ENCODE peak calls at places on chromosomes 3 and 15, in seven cellular contexts. U is MM.1S, Z is GM23248, C is PC-3, S is hepatocyte, Q is GM23338, N is HCT116. K is an unnamed sample.

GRCh38 chr15:84715442-84716035 is 400 bp downstream of the SEC11A start:
- DNase-seq in U (peak), Z (peak), C (peak), S (peak), Q (peak), N (no peak), K (peak)

GRCh38 chr15:78540955-78541743 is 905 bp downstream of the PSMA4 start:
- DNase-seq in U (no peak), Z (peak), C (peak), S (no peak), Q (no peak), N (no peak), K (no peak)

GRCh38 chr3:186700267-186700666 is 16.9 kb upstream of the KNG1 start:
- DNase-seq in U (no peak), Z (peak), C (peak), S (no peak), Q (no peak), N (no peak), K (no peak)

GRCh38 chr15:81050259-81050658 is 49.5 kb downstream of the TLNRD1 start:
- DNase-seq in U (no peak), Z (no peak), C (no peak), S (no peak), Q (no peak), N (no peak), K (no peak)

GRCh38 chr3:106765342-106765741 is 611.9 kb upstream of the CCDC54 start:
- DNase-seq in U (no peak), Z (peak), C (peak), S (no peak), Q (no peak), N (peak), K (no peak)

GRCh38 chr3:4656059-4656458 is 162.9 kb downstream of the ITPR1 start:
- DNase-seq in U (no peak), Z (peak), C (peak), S (peak), Q (peak), N (peak), K (peak)

GRCh38 chr3:142651711-142652110 is 55.5 kb downstream of the PLS1 start:
- DNase-seq in U (no peak), Z (no peak), C (no peak), S (no peak), Q (no peak), N (no peak), K (no peak)

GRCh38 chr3:164476631-164477030 is 601.7 kb downstream of the SI start:
- DNase-seq in U (no peak), Z (no peak), C (no peak), S (no peak), Q (no peak), N (no peak), K (no peak)

GRCh38 chr3:195443391-195443989 is 670 bp upstream of the ACAP2 start:
- DNase-seq in U (no peak), Z (peak), C (no peak), S (no peak), Q (no peak), N (no peak), K (peak)

GRCh38 chr3:151301787-151302186 is 14.8 kb downstream of the GPR87 start:
- DNase-seq in U (no peak), Z (peak), C (peak), S (no peak), Q (no peak), N (no peak), K (no peak)

GRCh38 chr3:53104762-53105161 is 25.5 kb downstream of the RFT1 start:
- DNase-seq in U (no peak), Z (no peak), C (no peak), S (no peak), Q (no peak), N (no peak), K (no peak)

GRCh38 chr15:74541494-74542191 is 623 bp downstream of the ARID3B start:
- DNase-seq in U (peak), Z (peak), C (peak), S (peak), Q (peak), N (no peak), K (peak)

GRCh38 chr3:55668359-55668758 is 181.3 kb upstream of the WNT5A start:
- DNase-seq in U (no peak), Z (no peak), C (no peak), S (no peak), Q (no peak), N (no peak), K (no peak)

GRCh38 chr3:181176610-181177009 is 187.1 kb upstream of the DNAJC19 start:
- DNase-seq in U (peak), Z (peak), C (peak), S (peak), Q (peak), N (peak), K (peak)

GRCh38 chr3:190605385-190605784 is 91.5 kb downstream of the IL1RAP start:
- DNase-seq in U (no peak), Z (no peak), C (no peak), S (no peak), Q (no peak), N (no peak), K (no peak)

GRCh38 chr3:40086890-40087884 is 222.3 kb upstream of the EIF1B start:
- DNase-seq in U (no peak), Z (peak), C (peak), S (peak), Q (no peak), N (no peak), K (no peak)

GRCh38 chr3:47554335-47554734 is 24.3 kb downstream of the CSPG5 start:
- DNase-seq in U (no peak), Z (no peak), C (no peak), S (no peak), Q (peak), N (no peak), K (no peak)

GRCh38 chr3:51675201-51675611 is 4.2 kb downstream of the TEX264 start:
- DNase-seq in U (no peak), Z (peak), C (peak), S (no peak), Q (no peak), N (no peak), K (no peak)

GRCh38 chr3:65632409-65632808 is 406.3 kb downstream of the MAGI1 start:
- DNase-seq in U (no peak), Z (no peak), C (no peak), S (no peak), Q (no peak), N (no peak), K (no peak)

GRCh38 chr3:189646902-189647542 is 15.8 kb downstream of the TP63 start:
- DNase-seq in U (no peak), Z (no peak), C (no peak), S (no peak), Q (no peak), N (no peak), K (no peak)

GRCh38 chr3:130906374-130906995 is 12.6 kb downstream of the ATP2C1 start:
- DNase-seq in U (no peak), Z (peak), C (peak), S (no peak), Q (no peak), N (no peak), K (no peak)

GRCh38 chr3:197354195-197355059 is 56.0 kb upstream of the DLG1 start:
- DNase-seq in U (no peak), Z (peak), C (no peak), S (peak), Q (no peak), N (no peak), K (peak)

GRCh38 chr3:141279074-141279945 is 47.7 kb downstream of the PXYLP1 start:
- DNase-seq in U (peak), Z (peak), C (peak), S (no peak), Q (peak), N (no peak), K (peak)

GRCh38 chr15:57562220-57562769 is 29.4 kb upstream of the MYZAP start:
- DNase-seq in U (no peak), Z (no peak), C (no peak), S (no peak), Q (no peak), N (no peak), K (no peak)

GRCh38 chr3:146280859-146281258 is 30.0 kb upstream of the PLSCR4 start:
- DNase-seq in U (no peak), Z (peak), C (no peak), S (peak), Q (no peak), N (no peak), K (no peak)

GRCh38 chr3:182971637-182972036 is 8.7 kb downstream of the DCUN1D1 start:
- DNase-seq in U (peak), Z (no peak), C (no peak), S (no peak), Q (no peak), N (no peak), K (no peak)

GRCh38 chr3:15666277-15666676 is 64.7 kb downstream of the BTD start:
- DNase-seq in U (no peak), Z (no peak), C (no peak), S (no peak), Q (no peak), N (no peak), K (no peak)
- TF ChIP-seq EZH2phosphoT487 in U (no peak), Z (no peak), C (no peak), S (no peak), Q (no peak), N (no peak), K (no peak)

GRCh38 chr3:123449986-123450474 is 1.1 kb upstream of the ADCY5 start:
- DNase-seq in U (no peak), Z (peak), C (no peak), S (peak), Q (peak), N (no peak), K (peak)

GRCh38 chr3:123451186-123451585 is 2.3 kb upstream of the ADCY5 start:
- DNase-seq in U (no peak), Z (no peak), C (no peak), S (no peak), Q (no peak), N (no peak), K (no peak)

GRCh38 chr3:123448503-123449091 is at the start of gene ADCY5:
- DNase-seq in U (no peak), Z (peak), C (no peak), S (peak), Q (peak), N (no peak), K (peak)

GRCh38 chr3:123447749-123448502 is 964 bp downstream of the ADCY5 start:
- DNase-seq in U (no peak), Z (peak), C (no peak), S (peak), Q (peak), N (no peak), K (peak)

DNA sequence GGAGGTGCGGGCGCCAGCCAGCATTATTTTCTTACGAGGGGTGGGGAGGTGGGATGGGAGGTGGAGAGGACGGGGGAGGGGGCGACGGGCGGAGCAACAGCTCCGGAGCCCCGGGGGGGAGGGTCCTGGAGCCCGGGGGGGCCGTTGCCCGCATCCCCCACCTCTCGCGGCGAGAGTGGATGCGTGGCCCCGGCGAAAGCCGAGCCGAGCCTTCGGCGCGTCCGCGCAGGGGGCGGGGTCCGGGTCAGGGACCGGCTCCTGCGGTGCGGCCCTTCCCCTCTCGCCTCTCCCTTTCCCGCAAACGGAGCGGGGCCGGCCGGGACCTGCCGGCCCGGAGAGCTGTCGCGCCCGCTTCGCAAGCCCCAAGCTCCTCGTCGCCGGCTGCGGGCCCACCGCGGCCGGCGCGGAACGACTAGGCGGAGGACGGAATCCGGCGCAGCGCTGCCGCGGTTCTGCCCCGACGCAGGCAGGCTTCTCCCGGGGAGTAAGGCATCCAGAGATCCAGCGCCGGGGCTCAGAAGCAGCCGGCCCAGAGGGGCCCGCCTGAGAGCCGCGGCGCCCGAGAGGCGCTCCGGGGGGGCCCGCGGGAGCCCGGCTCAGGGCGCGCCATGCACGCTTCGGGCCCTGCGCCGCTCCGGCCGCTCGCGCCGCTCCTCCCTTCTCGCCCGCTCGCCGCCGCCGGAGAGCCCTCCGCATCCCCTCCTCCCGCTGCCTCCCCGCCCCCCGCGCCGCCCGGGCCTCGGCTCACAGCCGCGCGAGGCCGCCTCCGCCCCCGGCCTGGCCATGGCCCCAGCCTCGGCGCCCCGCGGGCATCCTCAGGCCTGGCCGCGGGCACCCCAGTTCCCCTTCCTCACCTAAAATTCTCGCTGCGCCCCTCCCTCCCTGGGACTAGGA is 449 bp upstream of the ADCY5 start:
- DNase-seq in U (peak), Z (peak), C (no peak), S (peak), Q (peak), N (no peak), K (peak)
- TF ChIP-seq EZH2 in U (no peak), Z (no peak), C (peak), S (no peak), Q (no peak), N (no peak), K (peak)

DNA sequence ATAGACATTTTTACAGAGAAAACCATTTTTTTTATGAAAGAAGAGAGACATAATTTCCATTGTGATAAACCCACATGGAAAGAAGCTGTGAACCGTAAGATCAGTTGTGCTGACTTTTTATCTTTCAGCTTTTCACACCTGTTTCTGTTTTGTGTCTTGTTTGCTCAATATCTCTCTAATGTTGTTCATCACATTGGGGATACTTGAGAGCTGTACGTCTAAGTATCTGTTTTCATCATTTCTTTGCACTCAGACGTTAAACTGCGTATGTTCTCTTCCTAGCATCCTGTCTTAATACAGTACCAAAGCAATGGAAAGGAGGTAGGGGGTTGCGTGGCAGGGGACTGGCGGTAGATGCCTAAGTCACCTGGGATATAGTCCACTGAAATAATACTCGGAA is 449.0 kb downstream of the NAALADL2 start:
- DNase-seq in U (no peak), Z (no peak), C (no peak), S (no peak), Q (no peak), N (no peak), K (no peak)
- TF ChIP-seq EZH2phosphoT487 in U (no peak), Z (no peak), C (no peak), S (no peak), Q (no peak), N (no peak), K (no peak)

GRCh38 chr15:59379524-59379923 is 6.9 kb upstream of the MYO1E start:
- DNase-seq in U (no peak), Z (no peak), C (no peak), S (no peak), Q (no peak), N (no peak), K (no peak)

GRCh38 chr15:59380902-59381610 is 8.4 kb upstream of the MYO1E start:
- DNase-seq in U (no peak), Z (no peak), C (no peak), S (peak), Q (no peak), N (peak), K (peak)

GRCh38 chr15:59378855-59379254 is 6.2 kb upstream of the MYO1E start:
- DNase-seq in U (no peak), Z (no peak), C (no peak), S (no peak), Q (no peak), N (no peak), K (no peak)

GRCh38 chr15:59388670-59389069 is 16.0 kb upstream of the MYO1E start:
- DNase-seq in U (no peak), Z (peak), C (peak), S (no peak), Q (no peak), N (no peak), K (no peak)

GRCh38 chr15:59384507-59384906 is 11.8 kb upstream of the MYO1E start:
- DNase-seq in U (no peak), Z (no peak), C (no peak), S (no peak), Q (no peak), N (no peak), K (no peak)
- TF ChIP-seq EZH2 in U (no peak), Z (no peak), C (no peak), S (no peak), Q (no peak), N (no peak), K (no peak)

GRCh38 chr3:172257638-172258400 is 190.4 kb downstream of the GHSR start:
- DNase-seq in U (no peak), Z (no peak), C (no peak), S (no peak), Q (no peak), N (no peak), K (no peak)
- TF ChIP-seq EZH2phosphoT487 in U (no peak), Z (no peak), C (no peak), S (no peak), Q (no peak), N (no peak), K (no peak)

DNA sequence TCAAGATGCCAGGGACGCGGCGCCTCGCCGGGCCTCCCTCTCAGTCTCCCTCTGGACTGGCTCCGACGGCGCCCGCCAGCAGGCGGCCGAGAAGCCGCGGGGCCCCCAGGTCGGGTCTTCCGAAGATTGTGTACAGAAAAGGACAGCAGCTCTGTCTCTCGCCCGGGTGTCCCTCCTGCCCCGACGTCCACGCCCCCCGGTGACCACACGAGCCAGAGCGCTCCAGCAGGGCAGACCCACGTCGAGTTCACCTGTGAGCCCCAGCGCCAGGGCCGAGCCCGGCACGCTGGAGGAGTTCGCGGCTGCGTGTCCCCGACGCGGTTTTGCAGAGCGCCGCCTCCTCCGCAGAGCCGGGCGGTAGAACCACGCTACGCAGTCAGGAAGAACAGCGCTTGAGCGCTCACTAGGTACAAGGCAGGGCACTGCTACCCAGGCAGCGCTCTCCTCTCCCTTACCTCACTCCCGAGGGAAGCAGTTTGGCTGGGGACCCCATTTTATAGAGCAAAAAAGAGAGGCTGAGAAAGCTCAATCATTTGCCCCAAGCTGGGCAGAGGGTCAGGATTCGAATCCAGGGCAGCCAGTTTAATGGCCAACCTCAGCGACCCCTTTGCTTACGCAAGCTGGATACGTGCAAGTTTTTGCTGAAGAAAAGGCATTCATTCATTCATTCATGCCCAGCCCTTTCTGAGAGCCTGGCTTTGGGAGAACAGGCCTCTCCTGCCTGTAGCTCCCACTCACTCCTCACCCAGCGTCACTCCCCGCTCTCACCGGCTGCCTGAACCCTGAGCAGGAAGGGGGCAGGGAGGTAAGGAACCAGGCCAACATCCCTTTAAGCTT is 3.0 kb upstream of the TLE3 start:
- DNase-seq in U (peak), Z (peak), C (peak), S (peak), Q (peak), N (peak), K (peak)
- TF ChIP-seq EZH2 in U (no peak), Z (no peak), C (no peak), S (no peak), Q (no peak), N (no peak), K (peak)

GRCh38 chr15:40238481-40238926 is 359 bp upstream of the PAK6 start:
- DNase-seq in U (no peak), Z (no peak), C (no peak), S (no peak), Q (peak), N (no peak), K (no peak)

GRCh38 chr15:40235201-40235890 is 3.5 kb upstream of the PAK6 start:
- DNase-seq in U (no peak), Z (no peak), C (no peak), S (no peak), Q (peak), N (no peak), K (no peak)

GRCh38 chr15:40233727-40234577 is 4.9 kb upstream of the PAK6 start:
- DNase-seq in U (no peak), Z (peak), C (no peak), S (peak), Q (no peak), N (no peak), K (no peak)

GRCh38 chr15:40232625-40233070 is 6.2 kb upstream of the PAK6 start:
- DNase-seq in U (no peak), Z (no peak), C (no peak), S (peak), Q (no peak), N (no peak), K (no peak)

GRCh38 chr15:40234783-40235182 is 4.1 kb upstream of the PAK6 start:
- DNase-seq in U (no peak), Z (no peak), C (peak), S (peak), Q (no peak), N (no peak), K (no peak)
- TF ChIP-seq EZH2phosphoT487 in U (no peak), Z (no peak), C (no peak), S (no peak), Q (no peak), N (no peak), K (no peak)

DNA sequence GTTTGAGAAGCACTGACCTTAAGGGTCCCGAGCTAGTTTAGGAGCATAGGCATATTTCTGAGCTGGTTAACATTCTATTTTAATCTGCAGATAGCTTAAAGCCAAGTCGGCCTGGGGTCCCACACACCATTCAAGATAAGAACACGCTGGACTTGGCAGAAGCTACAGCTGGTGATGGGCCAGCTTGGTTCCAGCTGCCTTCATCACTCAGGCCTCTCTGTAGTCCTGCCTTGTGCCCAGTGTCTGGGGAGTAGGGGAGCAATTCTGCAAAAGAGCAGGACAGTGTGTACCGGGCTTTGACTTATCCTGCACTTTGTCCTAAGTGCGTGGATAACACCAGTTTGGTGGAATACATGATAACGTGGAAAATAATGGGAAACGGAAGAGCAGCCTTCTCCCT is 164.5 kb downstream of the MEGF11 start:
- DNase-seq in U (no peak), Z (no peak), C (no peak), S (no peak), Q (no peak), N (no peak), K (no peak)
- TF ChIP-seq EZH2 in U (no peak), Z (no peak), C (no peak), S (no peak), Q (no peak), N (no peak), K (no peak)